ENCODE peak calls at places on chromosomes 5 and 9, in ten cellular contexts. U is progenitor cell of endocrine pancreas; O is naive thymus-derived CD4-positive, alpha-beta T cell; R is SJSA1; W is H54; Z is AG08395; Q is GM06990; Y is NCI-H82; V is CD4-positive, alpha-beta T cell; G is hypothalamus. B is an unnamed sample.

GRCh38 chr9:34710023-34710422 is at the start of gene CCL21:
- DNase-seq in U (no peak), O (no peak), R (no peak), W (no peak), Z (no peak), Q (no peak), Y (no peak), V (no peak), G (no peak), B (no peak)

GRCh38 chr9:111232997-111233790 is 96.8 kb downstream of the OR2K2 start:
- DNase-seq in U (no peak), O (no peak), R (no peak), W (peak), Z (no peak), Q (no peak), Y (no peak), V (no peak), G (no peak), B (no peak)

GRCh38 chr5:138635268-138635667 is 60.1 kb upstream of the HSPA9 start:
- DNase-seq in U (no peak), O (no peak), R (no peak), W (no peak), Z (no peak), Q (no peak), Y (no peak), V (no peak), G (no peak), B (no peak)

GRCh38 chr5:166803058-166803457 is 1488.4 kb upstream of the WWC1 start:
- DNase-seq in U (no peak), O (no peak), R (no peak), W (no peak), Z (no peak), Q (no peak), Y (no peak), V (no peak), G (no peak), B (no peak)

GRCh38 chr5:113202904-113203716 is 226.5 kb downstream of the DCP2 start:
- DNase-seq in U (no peak), O (no peak), R (peak), W (no peak), Z (no peak), Q (no peak), Y (peak), V (no peak), G (no peak), B (no peak)

GRCh38 chr9:114061830-114062474 is 16.1 kb downstream of the AMBP start:
- DNase-seq in U (no peak), O (no peak), R (no peak), W (no peak), Z (no peak), Q (no peak), Y (no peak), V (no peak), G (no peak), B (peak)

GRCh38 chr9:90891656-90892055 is 90.0 kb downstream of the SYK start:
- DNase-seq in U (no peak), O (no peak), R (no peak), W (no peak), Z (no peak), Q (no peak), Y (no peak), V (no peak), G (no peak), B (no peak)

GRCh38 chr9:86679979-86680378 is 267.3 kb downstream of the GAS1 start:
- DNase-seq in U (no peak), O (no peak), R (no peak), W (no peak), Z (no peak), Q (no peak), Y (no peak), V (no peak), G (no peak), B (no peak)

GRCh38 chr9:137881591-137882505 is 4.3 kb downstream of the CACNA1B start:
- DNase-seq in U (no peak), O (no peak), R (no peak), W (no peak), Z (no peak), Q (no peak), Y (no peak), V (no peak), G (no peak), B (no peak)

GRCh38 chr5:139638736-139639618 is 9.2 kb upstream of the CXXC5 start:
- DNase-seq in U (no peak), O (no peak), R (peak), W (no peak), Z (no peak), Q (no peak), Y (peak), V (peak), G (no peak), B (peak)

GRCh38 chr9:69542942-69543704 is 129.0 kb downstream of the APBA1 start:
- DNase-seq in U (no peak), O (no peak), R (no peak), W (no peak), Z (no peak), Q (no peak), Y (peak), V (no peak), G (peak), B (no peak)

GRCh38 chr5:142472306-142472951 is 147.6 kb upstream of the SPRY4 start:
- DNase-seq in U (no peak), O (peak), R (peak), W (peak), Z (peak), Q (no peak), Y (no peak), V (peak), G (no peak), B (no peak)

GRCh38 chr5:132785864-132786263 is 8.8 kb upstream of the SEPTIN8 start:
- DNase-seq in U (no peak), O (no peak), R (no peak), W (no peak), Z (no peak), Q (no peak), Y (no peak), V (no peak), G (no peak), B (no peak)

GRCh38 chr5:131532016-131532640 is 102.9 kb downstream of the RAPGEF6 start:
- DNase-seq in U (no peak), O (peak), R (no peak), W (no peak), Z (no peak), Q (no peak), Y (no peak), V (no peak), G (no peak), B (no peak)

GRCh38 chr5:65305913-65306312 is 175.8 kb downstream of the ADAMTS6 start:
- DNase-seq in U (no peak), O (no peak), R (no peak), W (peak), Z (no peak), Q (no peak), Y (no peak), V (no peak), G (no peak), B (no peak)

GRCh38 chr5:57761513-57761912 is 278.9 kb upstream of the ACTBL2 start:
- DNase-seq in U (no peak), O (no peak), R (no peak), W (no peak), Z (no peak), Q (no peak), Y (no peak), V (no peak), G (no peak), B (no peak)

GRCh38 chr5:56350030-56350594 is 117.0 kb upstream of the ANKRD55 start:
- DNase-seq in U (no peak), O (no peak), R (no peak), W (no peak), Z (no peak), Q (no peak), Y (no peak), V (no peak), G (no peak), B (no peak)

GRCh38 chr5:9058161-9058560 is 487.7 kb downstream of the SEMA5A start:
- DNase-seq in U (no peak), O (no peak), R (no peak), W (no peak), Z (no peak), Q (no peak), Y (no peak), V (no peak), G (no peak), B (no peak)

GRCh38 chr5:92836861-92837755 is 743.9 kb downstream of the NR2F1-AS1 start:
- DNase-seq in U (no peak), O (no peak), R (no peak), W (no peak), Z (peak), Q (no peak), Y (no peak), V (no peak), G (no peak), B (no peak)

GRCh38 chr9:69355232-69355631 is 30.2 kb downstream of the ENTREP1 start:
- DNase-seq in U (no peak), O (no peak), R (no peak), W (no peak), Z (no peak), Q (no peak), Y (no peak), V (no peak), G (no peak), B (no peak)

GRCh38 chr5:113020461-113021273 is 44.1 kb downstream of the DCP2 start:
- DNase-seq in U (no peak), O (peak), R (no peak), W (peak), Z (peak), Q (no peak), Y (no peak), V (no peak), G (no peak), B (no peak)

GRCh38 chr5:175690025-175690424 is 32.2 kb downstream of the HRH2 start:
- DNase-seq in U (no peak), O (no peak), R (no peak), W (no peak), Z (no peak), Q (no peak), Y (peak), V (no peak), G (no peak), B (no peak)

GRCh38 chr5:56950626-56951130 is 1.2 kb downstream of the MIER3 start:
- DNase-seq in U (no peak), O (peak), R (peak), W (peak), Z (peak), Q (peak), Y (peak), V (peak), G (peak), B (peak)

GRCh38 chr5:76620166-76620565 is 3.0 kb downstream of the F2RL2 start:
- DNase-seq in U (no peak), O (no peak), R (no peak), W (no peak), Z (no peak), Q (no peak), Y (no peak), V (no peak), G (no peak), B (no peak)

GRCh38 chr5:36655171-36655570 is 48.8 kb downstream of the SLC1A3 start:
- DNase-seq in U (no peak), O (no peak), R (no peak), W (no peak), Z (peak), Q (no peak), Y (no peak), V (no peak), G (no peak), B (no peak)

GRCh38 chr5:110323357-110323756 is 403.1 kb downstream of the TMEM232 start:
- DNase-seq in U (no peak), O (no peak), R (no peak), W (no peak), Z (no peak), Q (no peak), Y (no peak), V (no peak), G (no peak), B (no peak)

GRCh38 chr5:158056426-158056825 is 197.5 kb upstream of the CLINT1 start:
- DNase-seq in U (no peak), O (no peak), R (no peak), W (no peak), Z (no peak), Q (no peak), Y (no peak), V (no peak), G (no peak), B (no peak)

GRCh38 chr5:67156976-67157583 is 39.5 kb downstream of the CD180 start:
- DNase-seq in U (no peak), O (peak), R (no peak), W (peak), Z (peak), Q (no peak), Y (peak), V (peak), G (no peak), B (no peak)

GRCh38 chr9:91374939-91375338 is 13.2 kb upstream of the AUH start:
- DNase-seq in U (no peak), O (no peak), R (no peak), W (no peak), Z (peak), Q (no peak), Y (no peak), V (no peak), G (no peak), B (no peak)

GRCh38 chr5:79834420-79835219 is 145.0 kb downstream of the CMYA5 start:
- DNase-seq in U (no peak), O (no peak), R (no peak), W (no peak), Z (no peak), Q (no peak), Y (no peak), V (no peak), G (no peak), B (peak)

GRCh38 chr5:166276006-166276405 is 2015.4 kb upstream of the WWC1 start:
- DNase-seq in U (no peak), O (no peak), R (no peak), W (no peak), Z (no peak), Q (no peak), Y (no peak), V (no peak), G (no peak), B (no peak)

B was measured in type B pancreatic cell.